ENCODE peak calls at places on chromosomes 1 and 21, in five cellular contexts. One of them, this sample, is unnamed. For H3K27me3, the result is how much of the 10 kb centered on the place peaks cover.

GRCh38 chr1:93016171-93016570 is 54.9 kb upstream of the DIPK1A start:
- DNase-seq in heart left ventricle: no peak
- DNase-seq in spleen: no peak
- DNase-seq in CD4-positive, alpha-beta T cell: no peak
- DNase-seq in upper lobe of right lung: no peak
- DNase-seq in this sample: no peak

GRCh38 chr1:213692236-213692831 is 295.4 kb upstream of the PROX1 start:
- DNase-seq in heart left ventricle: no peak
- DNase-seq in spleen: no peak
- DNase-seq in CD4-positive, alpha-beta T cell: no peak
- DNase-seq in upper lobe of right lung: no peak
- DNase-seq in this sample: no peak

GRCh38 chr1:34597877-34598514 is 156.9 kb upstream of the GJB5 start:
- DNase-seq in heart left ventricle: peak
- DNase-seq in spleen: peak
- DNase-seq in CD4-positive, alpha-beta T cell: peak
- DNase-seq in upper lobe of right lung: peak
- DNase-seq in this sample: peak

GRCh38 chr1:183227963-183228649 is 42.0 kb downstream of the LAMC2 start:
- DNase-seq in heart left ventricle: peak
- DNase-seq in spleen: no peak
- DNase-seq in CD4-positive, alpha-beta T cell: no peak
- DNase-seq in upper lobe of right lung: no peak
- DNase-seq in this sample: no peak

GRCh38 chr1:165560834-165561233 is 17.0 kb downstream of the LRRC52 start:
- DNase-seq in heart left ventricle: peak
- DNase-seq in spleen: no peak
- DNase-seq in CD4-positive, alpha-beta T cell: no peak
- DNase-seq in upper lobe of right lung: no peak
- DNase-seq in this sample: no peak

GRCh38 chr1:161069201-161069685 is 448 bp downstream of the ARHGAP30 start:
- DNase-seq in heart left ventricle: no peak
- DNase-seq in spleen: no peak
- DNase-seq in CD4-positive, alpha-beta T cell: no peak
- DNase-seq in upper lobe of right lung: no peak
- DNase-seq in this sample: no peak

GRCh38 chr1:19424651-19425570 is 60.4 kb downstream of the CAPZB start:
- DNase-seq in heart left ventricle: no peak
- DNase-seq in spleen: no peak
- DNase-seq in CD4-positive, alpha-beta T cell: no peak
- DNase-seq in upper lobe of right lung: no peak
- DNase-seq in this sample: no peak

GRCh38 chr1:44594871-44595735 is 79.2 kb downstream of the TMEM53 start:
- DNase-seq in heart left ventricle: peak
- DNase-seq in spleen: peak
- DNase-seq in CD4-positive, alpha-beta T cell: peak
- DNase-seq in upper lobe of right lung: peak
- DNase-seq in this sample: peak

GRCh38 chr1:2044510-2045319 is 5.5 kb upstream of the PRKCZ start:
- DNase-seq in heart left ventricle: peak
- DNase-seq in spleen: peak
- DNase-seq in CD4-positive, alpha-beta T cell: peak
- DNase-seq in upper lobe of right lung: peak
- DNase-seq in this sample: peak

GRCh38 chr1:201054030-201054635 is 30.6 kb upstream of the KIF21B start:
- DNase-seq in heart left ventricle: no peak
- DNase-seq in spleen: no peak
- DNase-seq in CD4-positive, alpha-beta T cell: no peak
- DNase-seq in upper lobe of right lung: no peak
- DNase-seq in this sample: no peak

GRCh38 chr21:28523367-28523766 is 469.3 kb downstream of the LTN1 start:
- DNase-seq in heart left ventricle: no peak
- DNase-seq in spleen: no peak
- DNase-seq in CD4-positive, alpha-beta T cell: no peak
- DNase-seq in upper lobe of right lung: no peak
- DNase-seq in this sample: no peak

GRCh38 chr1:209784276-209785169 is at the start of gene C1orf74:
- DNase-seq in heart left ventricle: peak
- DNase-seq in spleen: peak
- DNase-seq in CD4-positive, alpha-beta T cell: peak
- DNase-seq in upper lobe of right lung: peak
- DNase-seq in this sample: peak
- TF ChIP-seq CTCF in heart left ventricle: no peak
- TF ChIP-seq CTCF in spleen: no peak
- TF ChIP-seq CTCF in CD4-positive, alpha-beta T cell: no peak
- TF ChIP-seq CTCF in upper lobe of right lung: no peak
- TF ChIP-seq CTCF in this sample: peak

GRCh38 chr1:150176593-150176992 is 26.9 kb downstream of the PLEKHO1 start:
- DNase-seq in heart left ventricle: no peak
- DNase-seq in spleen: no peak
- DNase-seq in CD4-positive, alpha-beta T cell: no peak
- DNase-seq in upper lobe of right lung: no peak
- DNase-seq in this sample: no peak

GRCh38 chr1:150178543-150178942 is 28.8 kb downstream of the PLEKHO1 start:
- DNase-seq in heart left ventricle: no peak
- DNase-seq in spleen: no peak
- DNase-seq in CD4-positive, alpha-beta T cell: no peak
- DNase-seq in upper lobe of right lung: no peak
- DNase-seq in this sample: no peak

GRCh38 chr1:150171801-150172200 is 22.1 kb downstream of the PLEKHO1 start:
- DNase-seq in heart left ventricle: no peak
- DNase-seq in spleen: no peak
- DNase-seq in CD4-positive, alpha-beta T cell: no peak
- DNase-seq in upper lobe of right lung: no peak
- DNase-seq in this sample: no peak

GRCh38 chr1:150168960-150169565 is 19.3 kb downstream of the PLEKHO1 start:
- DNase-seq in heart left ventricle: peak
- DNase-seq in spleen: peak
- DNase-seq in CD4-positive, alpha-beta T cell: no peak
- DNase-seq in upper lobe of right lung: peak
- DNase-seq in this sample: peak

DNA sequence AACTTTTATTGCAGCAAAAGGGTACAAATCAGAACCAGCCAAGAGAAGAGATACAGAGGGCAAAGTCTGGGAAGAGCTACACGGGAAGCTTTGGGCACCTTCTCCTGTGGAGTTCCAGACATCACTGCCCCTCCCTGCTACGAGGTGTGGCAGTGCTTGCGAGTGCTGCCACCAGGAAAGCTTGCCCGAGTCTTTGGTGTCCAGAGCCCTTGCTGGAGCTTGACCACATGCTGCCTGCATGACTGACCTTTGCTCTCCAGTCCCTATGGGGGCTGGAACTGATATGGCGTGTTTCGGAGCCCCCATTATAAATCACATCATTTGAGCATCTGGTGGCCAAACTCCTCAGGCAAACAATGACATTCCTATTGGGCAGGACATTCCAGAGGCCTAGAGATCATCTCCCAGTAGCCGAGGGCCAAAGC is 23.5 kb downstream of the PLEKHO1 start:
- DNase-seq in heart left ventricle: no peak
- DNase-seq in spleen: no peak
- DNase-seq in CD4-positive, alpha-beta T cell: no peak
- DNase-seq in upper lobe of right lung: no peak
- DNase-seq in this sample: no peak
- H3K27me3 ChIP-seq in heart left ventricle: under half
- H3K27me3 ChIP-seq in spleen: under half
- H3K27me3 ChIP-seq in CD4-positive, alpha-beta T cell: under half
- H3K27me3 ChIP-seq in upper lobe of right lung: under half
- H3K27me3 ChIP-seq in this sample: under half

DNA sequence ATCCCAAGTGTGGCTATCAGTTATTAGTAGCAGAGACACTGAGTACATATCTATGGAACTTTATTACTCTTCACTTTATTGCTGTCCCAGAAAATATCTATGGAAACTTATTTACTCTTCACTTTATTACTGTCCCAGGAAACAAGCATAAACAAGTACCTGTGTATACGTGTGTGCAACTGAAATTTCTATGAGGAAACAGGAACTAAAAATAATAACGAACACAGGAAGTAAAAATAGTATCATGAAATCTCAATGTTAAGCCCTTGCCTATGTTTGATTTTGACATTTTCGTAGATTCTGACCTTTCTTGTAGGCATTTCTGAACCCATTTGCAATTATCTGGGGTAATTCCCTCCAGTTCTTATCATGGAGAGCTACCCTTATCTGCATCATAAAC is 64.9 kb upstream of the KRTAP19-8 start:
- DNase-seq in heart left ventricle: no peak
- DNase-seq in spleen: no peak
- DNase-seq in CD4-positive, alpha-beta T cell: no peak
- DNase-seq in upper lobe of right lung: no peak
- DNase-seq in this sample: no peak
- H3K27ac ChIP-seq in heart left ventricle: no peak
- H3K27ac ChIP-seq in spleen: no peak
- H3K27ac ChIP-seq in CD4-positive, alpha-beta T cell: no peak
- H3K27ac ChIP-seq in upper lobe of right lung: no peak
- H3K27ac ChIP-seq in this sample: no peak

GRCh38 chr1:9181990-9182783 is 52.4 kb upstream of the H6PD start:
- DNase-seq in heart left ventricle: peak
- DNase-seq in spleen: peak
- DNase-seq in CD4-positive, alpha-beta T cell: no peak
- DNase-seq in upper lobe of right lung: peak
- DNase-seq in this sample: no peak
- TF ChIP-seq CTCF in heart left ventricle: no peak
- TF ChIP-seq CTCF in spleen: no peak
- TF ChIP-seq CTCF in CD4-positive, alpha-beta T cell: no peak
- TF ChIP-seq CTCF in upper lobe of right lung: peak
- TF ChIP-seq CTCF in this sample: no peak

GRCh38 chr1:147750618-147751217 is 9.7 kb downstream of the GJA5 start:
- DNase-seq in heart left ventricle: no peak
- DNase-seq in spleen: no peak
- DNase-seq in CD4-positive, alpha-beta T cell: no peak
- DNase-seq in upper lobe of right lung: no peak
- DNase-seq in this sample: no peak
- H3K27me3 ChIP-seq in heart left ventricle: under half
- H3K27me3 ChIP-seq in spleen: under half
- H3K27me3 ChIP-seq in CD4-positive, alpha-beta T cell: under half
- H3K27me3 ChIP-seq in upper lobe of right lung: under half
- H3K27me3 ChIP-seq in this sample: under half

This sample was measured in dorsolateral prefrontal cortex.